ENCODE peak calls at places on chromosomes 3 and 15, in five cellular contexts. U is heart right ventricle; R is RWPE2; I is heart left ventricle; S is CD4-positive, CD25-positive, alpha-beta regulatory T cell. M is an unnamed sample. For H3K4me1, the result is how much of the 10 kb centered on the place peaks cover.

GRCh38 chr3:67292356-67293225 is 294.5 kb downstream of the KBTBD8 start:
- DNase-seq in S (no peak), R (no peak), U (no peak), I (no peak), M (no peak)

GRCh38 chr3:5278666-5279065 is 91.2 kb downstream of the EDEM1 start:
- DNase-seq in I (no peak), U (no peak), R (no peak), S (no peak), M (no peak)

GRCh38 chr15:62455441-62455921 is 290.4 kb upstream of the C2CD4B start:
- DNase-seq in R (no peak), S (no peak), U (peak), I (peak), M (no peak)

GRCh38 chr3:141294848-141295247 is 63.2 kb downstream of the PXYLP1 start:
- DNase-seq in R (no peak), I (no peak), S (no peak), U (no peak), M (no peak)

GRCh38 chr3:143243686-143244085 is 124.1 kb downstream of the CHST2 start:
- DNase-seq in U (no peak), R (no peak), I (no peak), S (no peak), M (no peak)

GRCh38 chr3:58432905-58433304 is 727 bp downstream of the PDHB start:
- DNase-seq in R (no peak), U (no peak), I (no peak), S (no peak), M (no peak)

GRCh38 chr3:10263549-10264363 is 15.5 kb downstream of the TATDN2 start:
- DNase-seq in S (peak), R (no peak), I (no peak), U (peak), M (peak)

GRCh38 chr15:101487060-101487459 is 2.4 kb downstream of the PCSK6 start:
- DNase-seq in S (no peak), R (peak), I (no peak), U (no peak), M (no peak)

GRCh38 chr15:76293361-76293760 is 17.9 kb downstream of the ETFA start:
- DNase-seq in S (no peak), R (no peak), I (no peak), U (no peak), M (no peak)

GRCh38 chr3:122977645-122978466 is 49.7 kb downstream of the SEMA5B start:
- DNase-seq in R (no peak), U (peak), S (no peak), I (peak), M (no peak)

GRCh38 chr3:112773864-112774263 is 72.8 kb downstream of the CD200R1L start:
- DNase-seq in S (peak), U (no peak), I (no peak), R (peak), M (peak)

GRCh38 chr3:99714146-99714545 is 75.8 kb downstream of the COL8A1 start:
- DNase-seq in S (no peak), U (no peak), R (no peak), I (no peak), M (no peak)

GRCh38 chr15:69390575-69390974 is 23.6 kb upstream of the KIF23 start:
- DNase-seq in R (peak), S (no peak), I (no peak), U (no peak), M (no peak)

GRCh38 chr3:73622135-73622534 is 2.6 kb downstream of the PDZRN3 start:
- DNase-seq in U (peak), S (no peak), R (no peak), I (peak), M (no peak)

GRCh38 chr3:186318135-186318534 is 43.9 kb downstream of the DGKG start:
- DNase-seq in S (no peak), I (no peak), U (no peak), R (no peak), M (no peak)

GRCh38 chr15:76861815-76862397 is 43.2 kb downstream of the SCAPER start:
- DNase-seq in S (no peak), R (no peak), U (no peak), I (no peak), M (no peak)

GRCh38 chr15:50281427-50281826 is 15.9 kb upstream of the HDC start:
- DNase-seq in R (no peak), S (no peak), U (no peak), I (no peak), M (no peak)

GRCh38 chr3:150439657-150440056 is 31.6 kb downstream of the TSC22D2 start:
- DNase-seq in I (no peak), U (no peak), S (no peak), R (no peak), M (no peak)

GRCh38 chr3:72661115-72661457 is 187.2 kb downstream of the SHQ1 start:
- DNase-seq in S (no peak), U (peak), R (peak), I (peak), M (no peak)

GRCh38 chr3:184486614-184487013 is 75.0 kb upstream of the EPHB3 start:
- DNase-seq in R (no peak), S (no peak), I (no peak), U (no peak), M (no peak)

GRCh38 chr15:101138913-101139880 is 112.7 kb downstream of the CHSY1 start:
- DNase-seq in U (no peak), R (no peak), I (no peak), S (no peak), M (no peak)

GRCh38 chr3:190617185-190617584 is 103.3 kb downstream of the IL1RAP start:
- DNase-seq in R (no peak), U (peak), S (peak), I (peak), M (no peak)

GRCh38 chr3:89260721-89261120 is 153.3 kb downstream of the EPHA3 start:
- DNase-seq in I (no peak), U (no peak), S (no peak), R (no peak), M (no peak)

GRCh38 chr3:141412936-141413354 is 44.6 kb downstream of the ZBTB38 start:
- DNase-seq in U (peak), R (no peak), S (no peak), I (peak), M (no peak)

GRCh38 chr3:55728461-55729100 is 241.5 kb upstream of the WNT5A start:
- DNase-seq in I (no peak), U (no peak), R (no peak), S (no peak), M (no peak)

GRCh38 chr3:170092907-170093306 is 55.1 kb downstream of the GPR160 start:
- DNase-seq in U (no peak), I (no peak), S (no peak), R (no peak), M (no peak)

GRCh38 chr3:49024449-49024848 is 2.5 kb downstream of the NDUFAF3 start:
- DNase-seq in R (no peak), S (no peak), U (no peak), I (peak), M (no peak)

GRCh38 chr3:186497608-186498007 is 46.6 kb downstream of the CRYGS start:
- DNase-seq in I (no peak), U (no peak), R (no peak), S (no peak), M (no peak)

GRCh38 chr3:194259982-194260856 is 90.9 kb downstream of the CPN2 start:
- DNase-seq in R (no peak), U (no peak), S (no peak), I (no peak), M (no peak)

GRCh38 chr3:183906234-183906921 is 21.7 kb upstream of the PARL start:
- DNase-seq in S (no peak), U (no peak), I (no peak), R (no peak), M (no peak)

GRCh38 chr3:15979490-15979889 is 181.7 kb upstream of the ANKRD28 start:
- DNase-seq in R (no peak), I (peak), U (no peak), S (no peak), M (no peak)

GRCh38 chr3:102024270-102024904 is 175.1 kb downstream of the NFKBIZ start:
- DNase-seq in R (no peak), S (no peak), U (no peak), I (no peak), M (no peak)

GRCh38 chr3:121505256-121505655 is 40.5 kb downstream of the POLQ start:
- DNase-seq in R (no peak), I (no peak), U (no peak), S (no peak), M (no peak)

GRCh38 chr15:74402337-74402839 is 31.4 kb downstream of the SEMA7A start:
- DNase-seq in R (no peak), S (peak), I (no peak), U (no peak), M (no peak)
- H3K4me1 ChIP-seq in R (under half), S (under half), I (under half), U (under half), M (under half)

DNA sequence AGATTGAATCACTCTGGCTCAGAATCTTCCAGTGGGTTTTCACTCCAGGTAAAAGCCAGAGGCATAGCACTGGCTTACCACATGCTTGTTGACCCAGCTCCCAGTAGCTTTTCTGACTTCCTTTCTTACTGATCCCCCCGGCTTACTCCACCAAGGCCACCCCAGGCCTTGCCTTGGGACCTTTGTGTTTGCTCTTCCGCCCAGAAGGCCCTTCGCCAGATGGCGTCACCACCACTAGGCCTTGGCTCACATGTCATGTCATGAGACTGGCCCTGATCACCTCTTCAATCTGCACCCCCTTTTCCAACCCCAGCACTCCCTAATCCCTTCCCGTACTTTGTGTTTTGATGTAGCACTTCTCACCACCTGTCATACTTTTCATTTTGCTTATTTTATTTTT is 98.5 kb upstream of the UMPS start:
- DNase-seq in I (no peak), R (no peak), U (no peak), S (no peak), M (no peak)
- H3K4me1 ChIP-seq in I (under half), R (under half), U (under half), S (under half), M (under half)

DNA sequence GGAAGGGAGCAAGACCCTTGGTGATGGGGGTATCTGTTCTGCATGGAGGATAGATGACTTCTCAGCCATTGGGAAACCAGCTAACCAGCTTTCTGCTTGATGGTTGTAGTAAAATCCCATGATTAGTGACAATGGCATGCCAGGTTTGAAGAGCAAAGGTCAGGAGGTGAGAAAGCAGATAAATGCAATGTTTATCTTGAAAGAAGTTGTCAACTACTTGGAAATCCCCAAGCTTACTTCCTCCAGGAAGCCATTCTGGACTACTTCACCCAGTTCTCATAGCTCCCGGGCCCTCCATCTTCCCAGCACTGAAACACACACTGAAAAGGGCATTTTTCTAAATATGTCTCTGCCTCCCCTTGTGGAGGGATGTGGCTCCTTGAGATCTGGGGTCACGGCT is 51.3 kb downstream of the SMAD3 start:
- DNase-seq in R (no peak), U (no peak), I (no peak), S (no peak), M (no peak)
- H3K4me1 ChIP-seq in R (half or more), U (half or more), I (half or more), S (half or more), M (half or more)

GRCh38 chr15:89104172-89104564 is 15.9 kb downstream of the ABHD2 start:
- DNase-seq in R (no peak), S (no peak), I (peak), U (no peak), M (no peak)

GRCh38 chr15:89103481-89104171 is 15.4 kb downstream of the ABHD2 start:
- DNase-seq in S (no peak), I (no peak), U (no peak), R (no peak), M (no peak)

GRCh38 chr15:89098281-89098680 is 10.0 kb downstream of the ABHD2 start:
- DNase-seq in I (no peak), S (no peak), U (no peak), R (no peak), M (no peak)

GRCh38 chr15:89099968-89100367 is 11.7 kb downstream of the ABHD2 start:
- DNase-seq in R (no peak), I (no peak), U (no peak), S (no peak), M (no peak)

GRCh38 chr15:89101302-89102191 is 13.3 kb downstream of the ABHD2 start:
- DNase-seq in I (peak), U (peak), S (no peak), R (peak), M (no peak)
- H3K4me1 ChIP-seq in I (half or more), U (half or more), S (under half), R (half or more), M (under half)

DNA sequence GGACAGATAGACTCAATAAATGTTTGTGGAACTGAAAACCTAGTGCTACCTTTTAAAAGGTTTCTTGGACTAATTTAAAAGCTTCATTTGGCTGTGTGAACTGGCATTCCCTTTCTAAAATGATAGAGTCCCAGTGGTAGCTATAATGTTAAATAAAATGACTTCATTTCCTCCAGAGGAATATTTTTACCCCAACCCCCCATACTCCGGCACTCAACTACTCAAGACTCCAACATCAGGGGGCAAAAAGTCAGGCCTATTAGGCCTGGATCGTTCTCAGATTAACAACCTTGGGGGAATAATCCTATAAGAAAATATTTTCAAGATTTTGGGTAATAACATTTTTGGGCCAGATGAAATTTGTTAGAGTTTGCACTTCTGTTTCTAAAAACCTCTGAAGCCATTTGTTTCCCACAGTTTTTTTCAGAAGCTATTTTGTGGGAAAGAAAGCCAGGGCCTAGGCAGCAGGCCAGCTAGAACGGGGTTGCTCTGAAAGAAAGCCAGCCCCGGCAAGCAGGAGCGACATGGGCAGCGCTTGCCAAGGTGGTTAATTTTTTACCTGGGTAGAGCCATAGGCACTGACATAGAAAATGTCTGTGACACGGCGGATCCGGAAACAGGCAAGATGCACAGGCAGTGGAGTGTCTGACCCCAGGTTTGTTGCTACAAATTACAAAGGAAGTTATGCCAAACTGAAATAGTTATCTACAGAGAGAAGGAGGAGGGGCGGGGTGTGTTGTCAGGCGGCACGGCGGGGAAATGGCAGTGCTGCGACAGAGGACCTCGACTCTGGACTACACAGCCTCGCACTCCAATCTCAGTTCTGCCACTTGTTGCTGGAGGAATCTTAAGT is 84.6 kb downstream of the MAGI1 start:
- DNase-seq in U (peak), R (no peak), I (peak), S (no peak), M (no peak)
- H3K4me1 ChIP-seq in U (under half), R (under half), I (half or more), S (under half), M (under half)

DNA sequence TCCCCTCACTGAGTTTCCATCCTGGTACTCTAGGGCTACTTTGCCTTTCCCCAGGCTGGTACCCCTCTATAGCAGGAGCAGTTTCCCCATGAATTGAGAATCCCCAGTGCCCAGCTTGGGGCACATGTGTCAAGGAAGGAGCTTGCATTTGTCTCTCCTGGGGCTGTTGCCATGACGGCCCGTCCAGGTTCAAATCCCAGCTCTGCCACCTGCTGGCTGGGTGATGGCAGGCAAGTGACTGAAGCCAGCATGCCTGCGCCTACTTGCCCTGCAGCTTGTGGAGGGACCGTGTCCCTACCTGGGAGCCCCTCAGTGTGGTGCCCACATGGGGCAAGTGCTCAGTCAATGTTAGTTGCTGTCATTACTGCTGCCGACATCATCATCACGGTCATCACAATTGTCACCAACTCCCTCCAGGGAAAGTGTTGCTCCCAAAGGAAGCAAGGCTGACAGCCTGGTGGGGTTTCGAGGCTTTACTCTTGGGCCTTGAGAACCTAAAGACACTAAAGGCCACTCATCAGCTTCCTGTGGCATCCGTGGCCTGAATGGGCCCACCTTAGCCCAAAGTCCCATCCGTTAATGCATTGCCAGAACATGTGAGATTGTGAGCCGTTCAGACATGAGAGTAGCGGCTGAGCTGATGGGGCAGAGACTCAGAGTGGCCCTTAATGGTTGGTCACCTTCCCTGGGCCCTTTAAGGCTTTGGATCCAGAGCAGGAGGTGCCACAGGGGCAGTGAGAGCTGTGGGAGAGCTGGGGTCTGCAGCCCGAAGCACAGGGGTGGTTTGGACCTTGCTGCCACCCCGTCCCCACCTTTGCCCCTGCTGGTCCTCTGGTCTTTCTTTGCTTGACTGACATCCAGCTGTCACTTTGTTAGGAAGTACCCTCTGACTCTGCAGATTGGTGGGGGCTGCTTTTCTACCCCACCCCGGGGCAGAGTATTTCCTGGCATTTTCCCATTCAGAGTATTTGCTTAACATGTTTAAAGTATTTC is 144.4 kb downstream of the DNAJB8 start:
- DNase-seq in I (peak), S (peak), R (no peak), U (peak), M (peak)
- H3K4me1 ChIP-seq in I (under half), S (under half), R (under half), U (under half), M (under half)

DNA sequence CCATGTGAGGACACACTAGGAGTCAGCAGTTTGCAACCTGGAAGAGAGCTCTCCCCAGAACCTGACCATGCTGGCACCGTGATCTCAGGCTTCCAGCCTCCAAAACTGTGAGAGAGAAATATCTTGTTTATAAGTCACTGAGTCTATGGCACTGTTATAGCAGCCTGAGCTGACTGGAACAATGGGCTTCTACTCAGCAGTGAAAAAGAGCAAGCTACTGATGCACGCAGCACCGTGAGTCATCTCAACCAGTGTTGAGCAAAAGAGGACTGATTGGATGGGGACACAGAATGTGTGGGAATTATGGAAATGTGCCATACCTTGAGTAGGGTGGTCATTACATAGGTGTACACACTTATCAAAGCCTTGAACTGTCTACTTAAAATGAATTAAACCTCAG is 230.4 kb downstream of the PLCL2 start:
- DNase-seq in I (no peak), S (no peak), R (no peak), U (no peak), M (no peak)
- H3K4me1 ChIP-seq in I (under half), S (under half), R (under half), U (under half), M (under half)

GRCh38 chr15:67501836-67502461 is 19.0 kb upstream of the C15orf61 start:
- DNase-seq in R (no peak), U (no peak), S (no peak), I (no peak), M (no peak)

GRCh38 chr15:67505675-67506572 is 15.0 kb upstream of the C15orf61 start:
- DNase-seq in R (no peak), S (no peak), I (no peak), U (no peak), M (no peak)

GRCh38 chr15:67504061-67504460 is 16.9 kb upstream of the C15orf61 start:
- DNase-seq in S (no peak), R (no peak), I (no peak), U (no peak), M (no peak)

GRCh38 chr15:67506775-67507747 is 13.9 kb upstream of the C15orf61 start:
- DNase-seq in U (no peak), I (no peak), S (no peak), R (no peak), M (no peak)

DNA sequence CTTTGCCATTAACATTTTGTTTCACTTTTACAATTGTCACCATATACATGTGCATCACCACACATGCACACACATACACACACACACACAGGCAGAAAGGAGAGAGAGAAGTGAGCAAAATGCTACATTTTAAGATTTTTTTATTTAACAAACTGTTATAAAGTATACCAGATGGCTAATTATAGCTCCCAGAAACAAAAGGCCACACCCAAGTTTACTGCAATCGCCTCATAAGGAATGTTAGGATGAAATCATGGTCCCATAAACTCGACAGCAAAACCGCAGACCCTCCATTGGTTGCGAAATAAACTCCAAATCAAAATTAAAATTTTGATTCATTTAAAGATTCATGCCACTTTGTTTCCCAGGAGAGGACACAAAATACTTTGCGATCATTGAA is 16.1 kb upstream of the C15orf61 start:
- DNase-seq in S (no peak), U (no peak), I (no peak), R (no peak), M (no peak)
- H3K4me1 ChIP-seq in S (under half), U (under half), I (under half), R (under half), M (under half)